ENCODE peak calls at places on chromosomes 2 and 18, in six cellular contexts. N is endodermal cell, V is fibroblast of mammary gland, T is AG04450, G is mammary epithelial cell, B is A549. D is an unnamed sample.
A peak's percentile ranks its signal among the peaks of the same experiment; 100 is the strongest.

GRCh38 chr2:197205590-197206215 is 104.9 kb downstream of the ANKRD44 start:
- DNase-seq in T (no peak), G (no peak), N (no peak), B (no peak), V (no peak), D (no peak)

GRCh38 chr18:59861009-59861408 is 38.8 kb upstream of the PMAIP1 start:
- DNase-seq in T (no peak), B (no peak), G (no peak), N (no peak), V (peak; percentile 35), D (no peak)

GRCh38 chr2:188600536-188601210 is 309.0 kb downstream of the GULP1 start:
- DNase-seq in G (no peak), V (peak; percentile 81), T (peak; percentile 51), N (no peak), B (no peak), D (no peak)

GRCh38 chr2:69911985-69912563 is 2.8 kb upstream of the MXD1 start:
- DNase-seq in N (no peak), B (peak; percentile 67), T (no peak), V (peak; percentile 65), G (peak; percentile 40), D (no peak)

GRCh38 chr2:65292095-65292378 is 64.4 kb downstream of the ACTR2 start:
- DNase-seq in T (no peak), B (no peak), G (no peak), V (no peak), N (no peak), D (no peak)

GRCh38 chr2:11719230-11719977 is 27.0 kb upstream of the LPIN1 start:
- DNase-seq in N (no peak), G (no peak), T (no peak), V (no peak), B (no peak), D (no peak)

GRCh38 chr2:26567534-26567933 is 73.6 kb downstream of the CIB4 start:
- DNase-seq in B (no peak), T (no peak), G (no peak), V (no peak), N (peak; percentile 47), D (no peak)

GRCh38 chr2:63680455-63680854 is 91.7 kb downstream of the MDH1 start:
- DNase-seq in N (no peak), B (no peak), V (no peak), T (no peak), G (no peak), D (peak; percentile 44)

GRCh38 chr18:76476665-76477561 is 18.1 kb downstream of the ZNF516 start:
- DNase-seq in N (no peak), G (no peak), V (peak; percentile 96), B (peak; percentile 72), T (peak; percentile 84), D (no peak)

GRCh38 chr2:197345846-197346370 is 35.3 kb upstream of the ANKRD44 start:
- DNase-seq in G (no peak), T (no peak), B (no peak), V (peak; percentile 17), N (peak; percentile 35), D (no peak)

GRCh38 chr2:223121317-223121716 is 69.3 kb downstream of the KCNE4 start:
- DNase-seq in V (no peak), T (no peak), B (no peak), N (no peak), G (no peak), D (no peak)

GRCh38 chr18:23244431-23244830 is 109.1 kb downstream of the CABLES1 start:
- DNase-seq in G (no peak), N (no peak), T (no peak), V (no peak), B (no peak), D (no peak)

GRCh38 chr2:229313591-229313990 is 42.5 kb upstream of the PID1 start:
- DNase-seq in T (no peak), B (no peak), V (peak; percentile 90), G (peak; percentile 24), N (no peak), D (no peak)

GRCh38 chr2:199303814-199304213 is 153.9 kb downstream of the SATB2 start:
- DNase-seq in G (peak; percentile 90), N (no peak), T (peak; percentile 61), V (peak; percentile 98), B (no peak), D (no peak)

GRCh38 chr2:144830543-144830942 is 310.6 kb upstream of the ZEB2 start:
- DNase-seq in G (no peak), V (no peak), B (no peak), T (no peak), N (no peak), D (no peak)

GRCh38 chr2:232523682-232524597 is 2.0 kb upstream of the CHRND start:
- DNase-seq in T (no peak), G (peak; percentile 46), B (peak; percentile 88), N (peak; percentile 94), V (peak; percentile 25), D (no peak)

GRCh38 chr2:71313016-71313766 is 18.4 kb upstream of the ZNF638 start:
- DNase-seq in B (no peak), T (no peak), N (no peak), V (peak; percentile 54), G (no peak), D (no peak)

GRCh38 chr18:51907687-51908597 is 432.1 kb upstream of the DCC start:
- DNase-seq in V (no peak), B (no peak), G (no peak), T (no peak), N (no peak), D (no peak)

GRCh38 chr2:207503234-207503633 is 26.5 kb upstream of the CREB1 start:
- DNase-seq in G (no peak), B (no peak), T (no peak), N (peak; percentile 51), V (peak; percentile 89), D (peak; percentile 39)

GRCh38 chr2:219551863-219552381 is 8.1 kb downstream of the TMEM198 start:
- DNase-seq in N (no peak), T (no peak), V (no peak), B (no peak), G (no peak), D (no peak)

GRCh38 chr2:219547621-219548020 is 3.8 kb downstream of the TMEM198 start:
- DNase-seq in G (no peak), N (no peak), B (no peak), V (no peak), T (no peak), D (no peak)

GRCh38 chr2:219549619-219550018 is 5.8 kb downstream of the TMEM198 start:
- DNase-seq in B (no peak), T (no peak), N (no peak), V (no peak), G (no peak), D (no peak)

GRCh38 chr2:219551412-219551811 is 7.6 kb downstream of the TMEM198 start:
- DNase-seq in V (peak; percentile 55), B (peak; percentile 52), G (peak; percentile 33), T (no peak), N (peak; percentile 77), D (no peak)

GRCh38 chr2:219548990-219549389 is 5.2 kb downstream of the TMEM198 start:
- DNase-seq in V (no peak), N (no peak), G (no peak), B (no peak), T (no peak), D (no peak)
- TF ChIP-seq CTCF in V (no peak), N (no peak), G (no peak), B (no peak), T (no peak), D (no peak)

DNA sequence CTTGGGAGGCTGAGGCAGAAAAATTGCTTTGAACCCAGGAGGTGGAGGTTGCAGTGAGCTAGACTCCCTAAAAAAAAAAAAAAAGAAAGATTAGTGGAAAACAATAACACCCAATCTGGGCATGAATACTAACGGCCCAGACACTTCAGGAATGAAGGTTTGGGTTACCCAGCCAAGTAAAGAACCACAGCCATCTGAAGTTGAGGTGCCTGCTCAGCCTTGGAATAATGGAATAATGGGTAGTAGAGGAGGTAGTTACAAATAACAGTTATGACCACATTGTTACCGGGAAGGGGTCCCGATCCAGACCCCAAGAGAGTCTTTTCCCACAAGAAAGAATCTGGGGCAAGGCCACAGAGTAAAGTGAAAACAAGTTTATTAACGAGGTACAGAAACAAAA is 95.9 kb upstream of the HAAO start:
- DNase-seq in N (peak; percentile 5), V (no peak), G (no peak), T (no peak), B (no peak), D (no peak)
- H3K4me3 ChIP-seq in N (no peak overlapping the region), V (no peak overlapping the region), G (no peak overlapping the region), T (no peak overlapping the region), B (no peak overlapping the region), D (no peak overlapping the region)

GRCh38 chr18:4858378-4859127 is 338.5 kb downstream of the AKAIN1 start:
- DNase-seq in V (no peak), B (no peak), G (no peak), T (no peak), N (no peak), D (no peak)

GRCh38 chr18:4851301-4851700 is 345.8 kb downstream of the AKAIN1 start:
- DNase-seq in G (no peak), N (no peak), V (no peak), T (no peak), B (no peak), D (no peak)

GRCh38 chr18:4854664-4855063 is 342.4 kb downstream of the AKAIN1 start:
- DNase-seq in G (no peak), B (no peak), V (no peak), N (peak; percentile 69), T (no peak), D (no peak)
- TF ChIP-seq CTCF in G (no peak), B (no peak), V (no peak), N (no peak), T (no peak), D (no peak)

GRCh38 chr2:120763931-120764330 is 28.3 kb downstream of the GLI2 start:
- DNase-seq in G (no peak), N (peak; percentile 46), V (no peak), T (no peak), B (no peak), D (no peak)

GRCh38 chr2:120763516-120763915 is 27.8 kb downstream of the GLI2 start:
- DNase-seq in G (no peak), V (peak; percentile 40), B (peak; percentile 67), T (no peak), N (peak; percentile 54), D (no peak)

GRCh38 chr2:120761164-120761861 is 25.6 kb downstream of the GLI2 start:
- DNase-seq in B (no peak), N (peak; percentile 63), V (no peak), T (no peak), G (no peak), D (no peak)

GRCh38 chr2:120761911-120762310 is 26.2 kb downstream of the GLI2 start:
- DNase-seq in B (no peak), N (no peak), V (no peak), T (no peak), G (no peak), D (no peak)

DNA sequence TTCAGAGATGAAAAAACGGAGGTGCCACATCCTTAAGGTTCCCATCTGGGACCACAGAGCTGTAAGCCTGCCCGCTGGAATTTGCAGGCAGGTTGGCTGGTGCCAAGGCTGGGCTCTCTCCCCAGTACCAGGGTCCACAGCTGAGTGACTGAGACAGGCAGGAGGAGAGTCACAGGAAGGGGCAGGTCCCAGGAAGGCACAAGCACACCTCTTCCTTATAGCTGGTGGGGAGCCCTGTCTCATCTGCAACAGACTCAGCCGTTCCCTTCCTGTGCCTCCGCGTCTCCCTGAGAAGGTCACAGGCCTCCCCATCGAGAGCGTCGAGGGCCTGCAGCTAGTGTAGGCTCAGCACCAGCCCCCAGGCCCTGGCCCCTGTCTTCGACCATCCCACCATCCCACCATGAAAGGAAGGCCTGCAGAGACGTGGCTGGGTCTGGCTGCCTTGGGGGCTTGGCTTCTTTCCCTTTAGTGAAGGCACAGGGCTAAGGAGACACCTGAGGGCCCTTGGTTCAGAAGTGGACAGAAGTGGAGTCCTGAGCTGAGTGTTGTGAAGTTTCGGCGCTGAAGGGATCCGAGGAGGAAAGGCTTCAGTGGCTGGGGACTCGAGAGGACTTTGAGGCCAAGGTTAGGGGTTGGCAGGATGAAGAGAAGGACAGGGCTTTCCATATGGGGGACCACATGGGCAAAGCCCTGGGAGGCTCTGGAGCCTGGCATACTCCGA is 26.8 kb downstream of the GLI2 start:
- DNase-seq in N (peak; percentile 41), T (no peak), B (no peak), G (no peak), V (no peak), D (no peak)
- H3K4me3 ChIP-seq in N (no peak overlapping the region), T (no peak overlapping the region), B (no peak overlapping the region), G (no peak overlapping the region), V (no peak overlapping the region), D (no peak overlapping the region)

D was measured in heart right ventricle.